ENCODE peak calls at places on chromosomes 1 and 21, in ten cellular contexts. O, J, M, B, C, F, Q, V, E and P are unnamed samples.
A peak's percentile ranks its signal among the peaks of the same experiment; 100 is the strongest.

GRCh38 chr21:20997633-20998455 is at the start of gene NCAM2:
- DNase-seq in O (peak; percentile 77), J (peak; percentile 82), M (peak; percentile 80), B (peak; percentile 1), C (peak; percentile 69), F (peak; percentile 85), Q (no peak), V (peak; percentile 82), E (peak; percentile 66), P (peak; percentile 14)

GRCh38 chr1:27787895-27788294 is 14.9 kb downstream of the STX12 start:
- DNase-seq in O (no peak), J (peak; percentile 86), M (peak; percentile 10), B (no peak), C (no peak), F (no peak), Q (no peak), V (no peak), E (peak; percentile 64), P (no peak)

GRCh38 chr1:238779676-238780075 is 606.7 kb upstream of the CHRM3 start:
- DNase-seq in O (no peak), J (no peak), M (peak; percentile 83), B (no peak), C (no peak), F (no peak), Q (no peak), V (no peak), E (no peak), P (no peak)

GRCh38 chr1:51331206-51332100 is 1.1 kb upstream of the TTC39A start:
- DNase-seq in O (peak; percentile 68), J (peak; percentile 74), M (peak; percentile 39), B (peak; percentile 46), C (no peak), F (peak; percentile 33), Q (peak; percentile 55), V (no peak), E (peak; percentile 61), P (no peak)

GRCh38 chr21:25298512-25299491 is 308.5 kb downstream of the MRPL39 start:
- DNase-seq in O (no peak), J (no peak), M (peak; percentile 26), B (no peak), C (no peak), F (no peak), Q (no peak), V (no peak), E (peak; percentile 14), P (peak; percentile 79)

GRCh38 chr1:25774206-25774804 is 25.7 kb upstream of the SELENON start:
- DNase-seq in O (no peak), J (no peak), M (no peak), B (no peak), C (no peak), F (no peak), Q (no peak), V (no peak), E (no peak), P (no peak)

GRCh38 chr1:246293366-246294121 is 213.5 kb downstream of the SMYD3 start:
- DNase-seq in O (no peak), J (no peak), M (no peak), B (no peak), C (no peak), F (no peak), Q (no peak), V (no peak), E (no peak), P (no peak)

GRCh38 chr1:231020139-231020601 is 19.9 kb downstream of the FAM89A start:
- DNase-seq in O (no peak), J (no peak), M (no peak), B (peak; percentile 22), C (no peak), F (peak; percentile 13), Q (no peak), V (no peak), E (no peak), P (no peak)

GRCh38 chr1:171210355-171210754 is 25.3 kb downstream of the FMO2 start:
- DNase-seq in O (no peak), J (no peak), M (no peak), B (no peak), C (no peak), F (no peak), Q (no peak), V (peak; percentile 17), E (peak; percentile 62), P (no peak)

GRCh38 chr1:72397786-72398185 is 115.4 kb upstream of the NEGR1 start:
- DNase-seq in O (no peak), J (peak; percentile 77), M (peak; percentile 84), B (peak; percentile 75), C (no peak), F (peak; percentile 65), Q (no peak), V (no peak), E (peak; percentile 81), P (no peak)

GRCh38 chr1:42686418-42686817 is 4.2 kb downstream of the YBX1 start:
- DNase-seq in O (no peak), J (no peak), M (no peak), B (no peak), C (no peak), F (no peak), Q (no peak), V (no peak), E (no peak), P (no peak)

GRCh38 chr21:40997831-40998230 is 150.9 kb upstream of the DSCAM start:
- DNase-seq in O (no peak), J (no peak), M (no peak), B (no peak), C (no peak), F (no peak), Q (no peak), V (no peak), E (no peak), P (no peak)

GRCh38 chr1:246566808-246567154 is 525 bp downstream of the CNST start:
- DNase-seq in O (no peak), J (no peak), M (peak; percentile 32), B (no peak), C (no peak), F (no peak), Q (no peak), V (no peak), E (peak; percentile 25), P (no peak)

GRCh38 chr1:85461216-85461945 is 3.6 kb downstream of the DDAH1 start:
- DNase-seq in O (no peak), J (peak; percentile 50), M (no peak), B (no peak), C (no peak), F (no peak), Q (no peak), V (no peak), E (no peak), P (no peak)

GRCh38 chr1:26162220-26162703 is 3.4 kb downstream of the FAM110D start:
- DNase-seq in O (no peak), J (no peak), M (no peak), B (no peak), C (no peak), F (no peak), Q (no peak), V (no peak), E (peak; percentile 11), P (no peak)

GRCh38 chr21:35050348-35051286 is 1.5 kb upstream of the RUNX1 start:
- DNase-seq in O (no peak), J (peak; percentile 24), M (peak; percentile 68), B (no peak), C (no peak), F (no peak), Q (no peak), V (no peak), E (peak; percentile 40), P (peak; percentile 55)
- H3K4me3 ChIP-seq in O (no peak overlapping the region), J (peak overlapping the region; percentile 26), M (no peak overlapping the region), B (no peak overlapping the region), C (no peak overlapping the region), F (no peak overlapping the region), Q (peak overlapping the region; percentile 31), V (no peak overlapping the region), E (no peak overlapping the region), P (peak overlapping the region; percentile 7)

GRCh38 chr1:3470650-3471355 is 16.3 kb downstream of the ARHGEF16 start:
- DNase-seq in O (no peak), J (no peak), M (no peak), B (no peak), C (no peak), F (no peak), Q (no peak), V (no peak), E (no peak), P (no peak)
- H3K4me3 ChIP-seq in O (no peak overlapping the region), J (no peak overlapping the region), M (no peak overlapping the region), B (no peak overlapping the region), C (no peak overlapping the region), F (no peak overlapping the region), Q (no peak overlapping the region), V (no peak overlapping the region), E (no peak overlapping the region), P (no peak overlapping the region)

DNA sequence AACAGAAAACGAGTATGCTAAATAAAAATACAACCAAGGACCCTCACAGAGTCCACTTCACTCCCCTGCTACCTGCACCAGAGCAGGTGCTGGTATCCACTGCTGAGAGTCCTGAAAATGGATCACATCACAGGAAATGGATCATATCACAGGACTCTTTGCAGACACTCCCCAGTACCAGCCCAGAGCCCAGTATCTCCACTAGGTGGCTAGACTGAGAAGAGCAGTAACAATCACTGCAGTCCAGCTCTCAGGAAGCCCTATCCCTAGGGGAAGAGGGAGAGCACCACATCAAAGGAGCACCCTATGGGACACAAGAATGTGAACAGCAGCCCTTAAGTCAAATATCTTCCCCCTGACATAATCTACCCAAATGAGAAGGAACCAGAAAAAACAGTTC is 28.0 kb downstream of the AGBL4 start:
- DNase-seq in O (peak; percentile 8), J (no peak), M (no peak), B (no peak), C (no peak), F (peak; percentile 4), Q (no peak), V (no peak), E (no peak), P (no peak)
- H3K4me3 ChIP-seq in O (no peak overlapping the region), J (no peak overlapping the region), M (no peak overlapping the region), B (no peak overlapping the region), C (no peak overlapping the region), F (no peak overlapping the region), Q (no peak overlapping the region), V (no peak overlapping the region), E (no peak overlapping the region), P (no peak overlapping the region)

GRCh38 chr1:173431663-173432045 is 45.5 kb upstream of the PRDX6 start:
- DNase-seq in O (no peak), J (peak; percentile 65), M (no peak), B (no peak), C (no peak), F (no peak), Q (no peak), V (no peak), E (peak; percentile 60), P (no peak)

GRCh38 chr1:173433927-173434326 is 43.2 kb upstream of the PRDX6 start:
- DNase-seq in O (no peak), J (no peak), M (no peak), B (no peak), C (no peak), F (no peak), Q (no peak), V (no peak), E (no peak), P (no peak)

GRCh38 chr1:173429517-173430477 is 47.3 kb upstream of the PRDX6 start:
- DNase-seq in O (peak; percentile 73), J (peak; percentile 97), M (peak; percentile 93), B (peak; percentile 84), C (peak; percentile 50), F (peak; percentile 97), Q (peak; percentile 40), V (peak; percentile 66), E (peak; percentile 96), P (no peak)

GRCh38 chr1:173432331-173432730 is 44.8 kb upstream of the PRDX6 start:
- DNase-seq in O (no peak), J (no peak), M (no peak), B (no peak), C (no peak), F (no peak), Q (no peak), V (no peak), E (no peak), P (no peak)

GRCh38 chr1:173430707-173431662 is 46.1 kb upstream of the PRDX6 start:
- DNase-seq in O (peak; percentile 98), J (peak; percentile 84), M (peak; percentile 67), B (peak; percentile 83), C (peak; percentile 76), F (peak; percentile 78), Q (peak; percentile 84), V (peak; percentile 93), E (peak; percentile 93), P (peak; percentile 50)
- H3K4me3 ChIP-seq in O (no peak overlapping the region), J (peak overlapping the region; percentile 70), M (no peak overlapping the region), B (no peak overlapping the region), C (no peak overlapping the region), F (no peak overlapping the region), Q (peak overlapping the region; percentile 40), V (no peak overlapping the region), E (no peak overlapping the region), P (no peak overlapping the region)